ENCODE peak calls at places on chromosome 5, in ten cellular contexts. H, R, U, Y, Q, W, L, A, P and N are unnamed samples.

GRCh38 chr5:119578937-119579336 is 50.4 kb upstream of the FAM170A start:
- DNase-seq in U (no peak), W (no peak), Y (peak; percentile 2), L (no peak), R (peak; percentile 16), P (no peak), A (no peak), Q (peak; percentile 64), H (peak; percentile 50), N (no peak)

GRCh38 chr5:14608169-14608568 is 26.6 kb downstream of the OTULINL start:
- DNase-seq in A (no peak), R (no peak), P (no peak), L (no peak), U (no peak), Y (no peak), W (no peak), Q (no peak), H (no peak), N (no peak)

GRCh38 chr5:53642006-53642405 is 81.6 kb downstream of the NDUFS4 start:
- DNase-seq in P (no peak), W (no peak), R (peak; percentile 63), L (no peak), A (peak; percentile 75), H (peak; percentile 3), U (no peak), Y (peak; percentile 17), Q (no peak), N (no peak)

GRCh38 chr5:33272288-33272687 is 168.5 kb upstream of the TARS1 start:
- DNase-seq in H (no peak), L (no peak), U (no peak), Q (no peak), W (no peak), Y (peak; percentile 94), R (peak; percentile 87), P (no peak), A (peak; percentile 94), N (no peak)

GRCh38 chr5:51961154-51961562 is 577.9 kb downstream of the ISL1 start:
- DNase-seq in Q (no peak), W (no peak), R (no peak), L (no peak), Y (no peak), P (no peak), U (no peak), A (no peak), H (no peak), N (no peak)

GRCh38 chr5:80246995-80247729 is 8.7 kb downstream of the SERINC5 start:
- DNase-seq in A (peak; percentile 97), U (peak; percentile 32), P (peak; percentile 50), L (peak; percentile 74), Y (peak; percentile 91), H (peak; percentile 82), R (peak; percentile 85), Q (peak; percentile 41), W (peak; percentile 69), N (no peak)

GRCh38 chr5:179260324-179261070 is 84.8 kb downstream of the ADAMTS2 start:
- DNase-seq in H (no peak), Q (no peak), R (no peak), L (peak; percentile 11), U (no peak), A (no peak), W (no peak), P (peak; percentile 9), Y (no peak), N (peak; percentile 24)

GRCh38 chr5:5316333-5316732 is 106.1 kb upstream of the ICE1 start:
- DNase-seq in P (no peak), Q (no peak), W (no peak), U (no peak), L (no peak), H (no peak), R (no peak), Y (no peak), A (peak; percentile 93), N (no peak)

GRCh38 chr5:37804401-37804800 is 35.4 kb downstream of the GDNF start:
- DNase-seq in Y (no peak), A (no peak), P (no peak), W (no peak), U (no peak), L (no peak), H (no peak), R (no peak), Q (no peak), N (no peak)

GRCh38 chr5:142520885-142521284 is 165.0 kb downstream of the FGF1 start:
- DNase-seq in R (peak; percentile 62), W (no peak), Q (no peak), H (no peak), P (no peak), L (no peak), U (no peak), A (peak; percentile 51), Y (peak; percentile 78), N (no peak)

GRCh38 chr5:55868846-55869245 is 17.7 kb downstream of the IL31RA start:
- DNase-seq in P (no peak), R (peak; percentile 98), Y (peak; percentile 99), Q (no peak), L (no peak), U (no peak), W (no peak), H (no peak), A (peak; percentile 98), N (no peak)

GRCh38 chr5:174735498-174736350 is 11.3 kb downstream of the MSX2 start:
- DNase-seq in H (peak; percentile 88), A (peak; percentile 24), L (no peak), R (no peak), P (no peak), Y (no peak), Q (no peak), W (no peak), U (no peak), N (no peak)

GRCh38 chr5:135964670-135965320 is 10.0 kb upstream of the LECT2 start:
- DNase-seq in U (no peak), Q (no peak), Y (peak; percentile 44), W (no peak), L (no peak), P (no peak), R (peak; percentile 82), H (no peak), A (peak; percentile 58), N (no peak)

GRCh38 chr5:149410721-149411432 is 31.8 kb upstream of the IL17B start:
- DNase-seq in R (peak; percentile 65), L (no peak), H (no peak), P (no peak), W (no peak), A (no peak), Y (peak; percentile 16), U (no peak), Q (no peak), N (no peak)
- H3K4me3 ChIP-seq in R (peak overlapping the region; percentile 88), L (peak overlapping the region; percentile 88), H (no peak overlapping the region), P (peak overlapping the region; percentile 68), W (no peak overlapping the region), A (peak overlapping the region; percentile 89), Y (peak overlapping the region; percentile 63), U (peak overlapping the region; percentile 63), Q (no peak overlapping the region), N (peak overlapping the region; percentile 63)

DNA sequence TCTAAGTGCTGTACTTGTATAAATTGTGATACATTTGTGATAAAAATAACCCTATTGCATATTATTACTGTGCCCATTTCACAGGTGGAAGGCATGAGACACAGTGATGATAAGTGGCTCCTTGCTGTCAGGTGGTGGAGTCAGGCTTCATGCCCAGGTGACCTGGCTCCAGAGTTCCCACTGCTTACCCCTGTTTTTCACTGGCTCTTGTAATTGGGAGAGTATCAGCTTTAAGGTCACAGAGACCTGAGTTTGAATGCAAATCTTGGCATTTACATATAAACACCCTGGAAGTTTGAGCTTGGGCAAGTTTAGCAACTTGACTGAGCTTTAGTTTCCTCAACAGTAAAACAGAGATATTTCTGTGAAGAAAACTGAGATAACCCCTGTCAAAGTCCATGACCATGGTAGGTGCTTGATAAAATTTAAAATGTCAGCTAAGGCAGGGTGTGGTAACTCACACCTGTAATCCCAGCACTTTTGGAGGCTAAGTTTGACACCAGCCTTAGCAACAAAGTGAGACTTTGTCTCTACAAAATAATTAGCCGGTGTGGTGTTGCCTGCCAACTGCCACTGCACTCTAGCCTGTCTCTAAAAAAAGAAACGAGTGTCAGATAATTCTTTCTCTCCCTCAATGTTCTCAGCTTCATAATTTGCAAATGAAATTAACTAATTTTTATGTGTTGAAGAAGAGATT is 29.2 kb downstream of the MAT2B start:
- DNase-seq in U (no peak), H (no peak), W (no peak), L (no peak), P (peak; percentile 44), R (no peak), Q (no peak), A (no peak), Y (no peak), N (no peak)
- H3K4me3 ChIP-seq in U (no peak overlapping the region), H (peak overlapping the region; percentile 12), W (no peak overlapping the region), L (no peak overlapping the region), P (no peak overlapping the region), R (no peak overlapping the region), Q (no peak overlapping the region), A (no peak overlapping the region), Y (no peak overlapping the region), N (no peak overlapping the region)

GRCh38 chr5:75668348-75668895 is 48.8 kb downstream of the POC5 start:
- DNase-seq in R (no peak), P (no peak), W (no peak), Y (no peak), Q (no peak), U (no peak), L (no peak), A (no peak), H (no peak), N (no peak)

GRCh38 chr5:75670571-75670970 is 46.7 kb downstream of the POC5 start:
- DNase-seq in Q (no peak), H (no peak), R (peak; percentile 35), W (no peak), A (no peak), P (no peak), L (no peak), U (no peak), Y (peak; percentile 28), N (no peak)

GRCh38 chr5:75667586-75667985 is 49.7 kb downstream of the POC5 start:
- DNase-seq in Q (no peak), W (no peak), P (no peak), L (no peak), R (no peak), Y (no peak), H (no peak), A (no peak), U (no peak), N (no peak)

GRCh38 chr5:75671506-75671905 is 45.7 kb downstream of the POC5 start:
- DNase-seq in L (no peak), W (no peak), A (no peak), Y (no peak), R (peak; percentile 28), H (no peak), P (no peak), U (no peak), Q (no peak), N (no peak)

GRCh38 chr5:75668988-75669760 is 48.1 kb downstream of the POC5 start:
- DNase-seq in W (no peak), H (no peak), Y (peak; percentile 18), R (no peak), P (peak; percentile 39), U (no peak), Q (peak; percentile 88), L (peak; percentile 42), A (peak; percentile 15), N (peak; percentile 71)
- H3K4me3 ChIP-seq in W (no peak overlapping the region), H (no peak overlapping the region), Y (no peak overlapping the region), R (no peak overlapping the region), P (peak overlapping the region; percentile 34), U (peak overlapping the region; percentile 10), Q (peak overlapping the region; percentile 55), L (no peak overlapping the region), A (peak overlapping the region; percentile 9), N (peak overlapping the region; percentile 44)

DNA sequence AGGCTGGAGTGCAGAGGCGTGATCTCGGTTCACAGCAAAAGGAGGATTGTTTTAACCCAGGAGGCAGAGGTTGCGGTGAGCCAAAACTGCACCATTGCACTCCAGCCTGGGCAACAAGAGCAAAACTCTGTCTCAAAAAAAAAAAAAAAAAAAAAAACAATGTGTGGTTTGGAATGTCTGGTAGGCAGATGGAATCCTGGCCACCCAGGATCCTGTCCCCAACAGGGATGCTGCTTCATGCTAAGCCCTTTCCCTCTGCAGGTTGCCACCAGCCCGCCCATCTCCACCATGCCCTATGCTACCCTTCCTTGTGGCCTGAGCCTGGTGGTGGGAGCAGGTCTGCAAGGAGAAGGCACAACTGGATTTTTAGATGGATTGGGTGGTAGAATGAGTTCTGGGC is 129.7 kb upstream of the HAND1 start:
- DNase-seq in H (peak; percentile 38), R (no peak), P (no peak), W (no peak), U (no peak), L (no peak), A (no peak), Y (no peak), Q (no peak), N (no peak)
- H3K4me3 ChIP-seq in H (no peak overlapping the region), R (no peak overlapping the region), P (no peak overlapping the region), W (no peak overlapping the region), U (no peak overlapping the region), L (no peak overlapping the region), A (no peak overlapping the region), Y (no peak overlapping the region), Q (no peak overlapping the region), N (no peak overlapping the region)